ENCODE peak calls at places on chromosome 2, in seven cellular contexts. One of them, this sample, is unnamed.

GRCh38 chr2:219296142-219296541 is 13.1 kb downstream of the PTPRN start:
- DNase-seq in H54: no peak
- DNase-seq in stimulated activated CD8-positive, alpha-beta memory T cell treated with anti-CD3 and anti-CD28 coated beads, Interleukin-15, amount 100 ng/mL, for 4 hours: no peak
- DNase-seq in hypothalamus: no peak
- DNase-seq in NCI-H748 treated with DMSO at 0.1 percent for 48 hours: no peak
- DNase-seq in body of pancreas: no peak
- DNase-seq in progenitor cell of endocrine pancreas: no peak
- DNase-seq in this sample: no peak

GRCh38 chr2:218230882-218231281 is 13.9 kb downstream of the ARPC2 start:
- DNase-seq in H54: no peak
- DNase-seq in stimulated activated CD8-positive, alpha-beta memory T cell treated with anti-CD3 and anti-CD28 coated beads, Interleukin-15, amount 100 ng/mL, for 4 hours: no peak
- DNase-seq in hypothalamus: no peak
- DNase-seq in NCI-H748 treated with DMSO at 0.1 percent for 48 hours: no peak
- DNase-seq in body of pancreas: peak; percentile 66
- DNase-seq in progenitor cell of endocrine pancreas: no peak
- DNase-seq in this sample: no peak

GRCh38 chr2:104434363-104434792 is 419.5 kb upstream of the POU3F3 start:
- DNase-seq in H54: no peak
- DNase-seq in stimulated activated CD8-positive, alpha-beta memory T cell treated with anti-CD3 and anti-CD28 coated beads, Interleukin-15, amount 100 ng/mL, for 4 hours: no peak
- DNase-seq in hypothalamus: peak; percentile 17
- DNase-seq in NCI-H748 treated with DMSO at 0.1 percent for 48 hours: peak; percentile 80
- DNase-seq in body of pancreas: peak; percentile 60
- DNase-seq in progenitor cell of endocrine pancreas: no peak
- DNase-seq in this sample: no peak

GRCh38 chr2:105950521-105951389 is 206.0 kb downstream of the NCK2 start:
- DNase-seq in H54: no peak
- DNase-seq in stimulated activated CD8-positive, alpha-beta memory T cell treated with anti-CD3 and anti-CD28 coated beads, Interleukin-15, amount 100 ng/mL, for 4 hours: no peak
- DNase-seq in hypothalamus: no peak
- DNase-seq in NCI-H748 treated with DMSO at 0.1 percent for 48 hours: no peak
- DNase-seq in body of pancreas: no peak
- DNase-seq in progenitor cell of endocrine pancreas: no peak
- DNase-seq in this sample: no peak

GRCh38 chr2:152600051-152600657 is 117.1 kb downstream of the PRPF40A start:
- DNase-seq in H54: no peak
- DNase-seq in stimulated activated CD8-positive, alpha-beta memory T cell treated with anti-CD3 and anti-CD28 coated beads, Interleukin-15, amount 100 ng/mL, for 4 hours: no peak
- DNase-seq in hypothalamus: no peak
- DNase-seq in NCI-H748 treated with DMSO at 0.1 percent for 48 hours: no peak
- DNase-seq in body of pancreas: no peak
- DNase-seq in progenitor cell of endocrine pancreas: no peak
- DNase-seq in this sample: no peak

GRCh38 chr2:43067254-43068052 is 159.0 kb downstream of the ZFP36L2 start:
- DNase-seq in H54: no peak
- DNase-seq in stimulated activated CD8-positive, alpha-beta memory T cell treated with anti-CD3 and anti-CD28 coated beads, Interleukin-15, amount 100 ng/mL, for 4 hours: no peak
- DNase-seq in hypothalamus: no peak
- DNase-seq in NCI-H748 treated with DMSO at 0.1 percent for 48 hours: no peak
- DNase-seq in body of pancreas: no peak
- DNase-seq in progenitor cell of endocrine pancreas: no peak
- DNase-seq in this sample: no peak

GRCh38 chr2:167652401-167652800 is 595.0 kb downstream of the STK39 start:
- DNase-seq in H54: no peak
- DNase-seq in stimulated activated CD8-positive, alpha-beta memory T cell treated with anti-CD3 and anti-CD28 coated beads, Interleukin-15, amount 100 ng/mL, for 4 hours: no peak
- DNase-seq in hypothalamus: no peak
- DNase-seq in NCI-H748 treated with DMSO at 0.1 percent for 48 hours: no peak
- DNase-seq in body of pancreas: no peak
- DNase-seq in progenitor cell of endocrine pancreas: no peak
- DNase-seq in this sample: no peak

GRCh38 chr2:182006606-182007005 is 21.0 kb downstream of the PPP1R1C start:
- DNase-seq in H54: no peak
- DNase-seq in stimulated activated CD8-positive, alpha-beta memory T cell treated with anti-CD3 and anti-CD28 coated beads, Interleukin-15, amount 100 ng/mL, for 4 hours: no peak
- DNase-seq in hypothalamus: no peak
- DNase-seq in NCI-H748 treated with DMSO at 0.1 percent for 48 hours: no peak
- DNase-seq in body of pancreas: no peak
- DNase-seq in progenitor cell of endocrine pancreas: no peak
- DNase-seq in this sample: no peak

GRCh38 chr2:206256711-206257110 is 17.8 kb upstream of the ZDBF2 start:
- DNase-seq in H54: no peak
- DNase-seq in stimulated activated CD8-positive, alpha-beta memory T cell treated with anti-CD3 and anti-CD28 coated beads, Interleukin-15, amount 100 ng/mL, for 4 hours: no peak
- DNase-seq in hypothalamus: no peak
- DNase-seq in NCI-H748 treated with DMSO at 0.1 percent for 48 hours: no peak
- DNase-seq in body of pancreas: no peak
- DNase-seq in progenitor cell of endocrine pancreas: no peak
- DNase-seq in this sample: no peak

GRCh38 chr2:98445167-98445522 is 487 bp downstream of the INPP4A start:
- DNase-seq in H54: no peak
- DNase-seq in stimulated activated CD8-positive, alpha-beta memory T cell treated with anti-CD3 and anti-CD28 coated beads, Interleukin-15, amount 100 ng/mL, for 4 hours: no peak
- DNase-seq in hypothalamus: no peak
- DNase-seq in NCI-H748 treated with DMSO at 0.1 percent for 48 hours: no peak
- DNase-seq in body of pancreas: peak; percentile 29
- DNase-seq in progenitor cell of endocrine pancreas: no peak
- DNase-seq in this sample: no peak